ENCODE peak calls at places on chromosomes 11 and 22, in nine cellular contexts. H is transverse colon, F is PC-9, G is SK-N-SH, Q is colonic mucosa, J is right lobe of liver, M is mammary epithelial cell, D is ovary, N is pancreas. X is an unnamed sample.

GRCh38 chr11:28009383-28009782 is 98.6 kb downstream of the KIF18A start:
- DNase-seq in M (peak; percentile 44), H (no peak), Q (no peak), F (no peak), D (no peak), J (no peak), N (no peak), G (no peak), X (peak; percentile 77)

GRCh38 chr22:46990937-46991520 is 228.6 kb downstream of the TBC1D22A start:
- DNase-seq in G (no peak), M (no peak), F (no peak), D (no peak), N (no peak), J (no peak), Q (no peak), H (no peak), X (no peak)

GRCh38 chr11:117807482-117808272 is 10.7 kb upstream of the DSCAML1 start:
- DNase-seq in H (peak; percentile 84), N (no peak), M (no peak), Q (peak; percentile 87), F (no peak), D (peak; percentile 84), G (peak; percentile 79), J (peak; percentile 68), X (peak; percentile 35)

GRCh38 chr11:122453586-122453985 is 201.9 kb upstream of the UBASH3B start:
- DNase-seq in J (no peak), M (no peak), Q (no peak), D (no peak), N (no peak), G (no peak), H (no peak), F (no peak), X (no peak)

GRCh38 chr11:119315139-119316016 is 1.6 kb downstream of the MCAM start:
- DNase-seq in G (peak; percentile 72), M (peak; percentile 56), J (no peak), N (no peak), Q (no peak), F (peak; percentile 71), H (peak; percentile 62), D (no peak), X (no peak)

GRCh38 chr22:43152001-43152354 is 619 bp downstream of the TSPO start:
- DNase-seq in N (no peak), F (peak; percentile 26), M (peak; percentile 34), H (no peak), J (no peak), D (no peak), G (no peak), Q (no peak), X (no peak)

GRCh38 chr22:43826142-43827093 is 14.3 kb upstream of the EFCAB6 start:
- DNase-seq in F (no peak), M (peak; percentile 68), D (no peak), J (no peak), N (peak; percentile 35), H (no peak), Q (no peak), G (no peak), X (peak; percentile 75)

GRCh38 chr11:7927635-7928034 is 3.4 kb downstream of the OR10A6 start:
- DNase-seq in G (no peak), N (no peak), D (no peak), M (peak; percentile 76), J (no peak), F (no peak), Q (no peak), H (no peak), X (peak; percentile 90)

GRCh38 chr11:8282621-8283509 is 19.2 kb upstream of the LMO1 start:
- DNase-seq in H (no peak), M (no peak), N (no peak), J (peak; percentile 28), Q (no peak), D (no peak), G (peak; percentile 73), F (no peak), X (no peak)

GRCh38 chr22:29767289-29768051 is at the start of gene UQCR10:
- DNase-seq in Q (peak; percentile 93), M (peak; percentile 83), G (peak; percentile 90), N (peak; percentile 92), J (peak; percentile 92), D (peak; percentile 90), H (peak; percentile 93), F (peak; percentile 78), X (peak; percentile 86)

GRCh38 chr11:85379066-85379465 is 248.1 kb downstream of the DLG2 start:
- DNase-seq in N (no peak), H (no peak), Q (no peak), M (no peak), J (no peak), D (no peak), F (no peak), G (no peak), X (no peak)

GRCh38 chr11:13114566-13115465 is 105.7 kb downstream of the RASSF10 start:
- DNase-seq in N (peak; percentile 59), M (no peak), D (no peak), J (no peak), Q (no peak), H (peak; percentile 26), G (peak; percentile 31), F (no peak), X (no peak)
- TF ChIP-seq CTCF in N (no peak), M (peak; percentile 27), D (no peak), J (no peak), Q (no peak), H (peak; percentile 6), G (no peak), F (no peak), X (peak; percentile 50)

GRCh38 chr11:2781413-2782274 is 81.8 kb upstream of the KCNQ1OT1 start:
- DNase-seq in M (no peak), H (peak; percentile 7), Q (peak; percentile 16), G (no peak), D (peak; percentile 20), F (no peak), N (peak; percentile 16), J (peak; percentile 44), X (no peak)
- H3K27me3 ChIP-seq in M (peaks cover 6% of the 10 kb centered on the region), H (no peaks in the 10 kb centered on the region), Q (no peaks in the 10 kb centered on the region), G (no peaks in the 10 kb centered on the region), D (no peaks in the 10 kb centered on the region), F (no peaks in the 10 kb centered on the region), N (no peaks in the 10 kb centered on the region), J (no peaks in the 10 kb centered on the region), X (no peaks in the 10 kb centered on the region)

DNA sequence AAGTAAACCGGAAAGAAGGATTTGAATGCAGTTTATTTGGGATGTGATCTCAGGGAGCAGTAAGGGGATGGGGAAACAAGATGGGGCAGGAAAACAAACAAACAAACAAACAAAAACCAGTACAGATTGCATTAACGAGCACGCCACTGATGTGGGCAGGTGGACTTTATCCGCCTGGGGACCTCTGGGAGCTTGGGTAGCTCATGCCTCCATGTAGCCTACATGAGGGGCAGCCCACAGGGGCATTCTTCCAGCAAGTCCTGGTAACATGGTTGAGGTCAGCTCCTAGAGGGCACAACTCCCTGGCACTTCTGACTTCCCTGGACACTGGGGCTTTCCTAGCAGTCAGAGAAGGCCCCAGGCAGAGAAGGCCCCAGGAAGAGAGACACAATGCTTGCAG is 38.6 kb downstream of the C11orf96 start:
- DNase-seq in M (no peak), G (no peak), F (no peak), D (no peak), H (no peak), J (no peak), Q (no peak), N (no peak), X (no peak)
- TF ChIP-seq CTCF in M (no peak), G (no peak), F (no peak), D (no peak), H (no peak), J (no peak), Q (no peak), N (no peak), X (no peak)

DNA sequence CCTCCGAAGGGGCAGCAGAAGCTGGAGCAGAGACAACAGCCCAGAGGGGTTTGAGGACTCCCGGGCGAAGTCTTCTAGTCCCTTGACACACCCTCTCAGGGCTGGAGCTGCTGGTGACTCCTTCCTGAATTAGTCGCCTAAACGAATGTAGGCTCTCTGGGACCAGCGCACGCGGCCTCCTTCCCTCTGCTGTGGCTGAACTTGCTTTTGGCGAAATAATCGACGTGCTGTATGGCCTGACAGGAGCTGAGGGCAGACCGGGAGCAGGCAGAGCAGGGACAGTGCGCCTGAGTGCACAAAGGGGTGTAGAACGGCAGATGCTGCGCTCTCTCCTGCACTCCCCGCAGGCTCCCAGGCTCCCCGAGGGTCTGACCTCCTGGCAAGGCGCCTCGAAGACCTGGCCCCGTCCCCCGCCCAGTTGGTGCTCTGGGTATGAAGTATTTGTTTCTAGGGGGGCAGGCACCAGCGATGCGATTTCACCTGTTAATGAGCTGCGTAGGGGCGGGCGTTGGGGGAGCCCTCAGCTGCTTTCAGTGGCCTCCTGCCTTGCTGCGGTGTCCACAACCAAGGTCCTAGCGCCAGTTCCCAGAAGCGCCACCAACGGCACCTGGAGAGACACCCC is 5.3 kb downstream of the SLC17A6 start:
- DNase-seq in M (no peak), Q (no peak), D (no peak), J (no peak), H (no peak), F (no peak), G (no peak), N (no peak), X (no peak)
- H3K27me3 ChIP-seq in M (peaks cover 50% of the 10 kb centered on the region), Q (peaks cover 46% of the 10 kb centered on the region), D (peaks cover 3% of the 10 kb centered on the region), J (peaks cover 26% of the 10 kb centered on the region), H (peaks cover 84% of the 10 kb centered on the region), F (peaks cover 47% of the 10 kb centered on the region), G (no peaks in the 10 kb centered on the region), N (peaks cover 41% of the 10 kb centered on the region), X (peaks cover 38% of the 10 kb centered on the region)

GRCh38 chr22:37127350-37127878 is 17.9 kb upstream of the TMPRSS6 start:
- DNase-seq in J (no peak), D (no peak), M (no peak), H (no peak), Q (no peak), F (no peak), N (no peak), G (no peak), X (no peak)

GRCh38 chr22:37130031-37130430 is 19.7 kb downstream of the IL2RB start:
- DNase-seq in F (no peak), N (no peak), H (no peak), D (no peak), Q (no peak), M (no peak), J (no peak), G (no peak), X (no peak)

GRCh38 chr22:37128555-37129281 is 19.2 kb upstream of the TMPRSS6 start:
- DNase-seq in J (peak; percentile 72), F (no peak), H (no peak), M (no peak), Q (no peak), G (no peak), N (no peak), D (no peak), X (no peak)

GRCh38 chr22:37126383-37126782 is 16.9 kb upstream of the TMPRSS6 start:
- DNase-seq in H (no peak), F (no peak), G (no peak), M (no peak), N (no peak), D (no peak), J (peak; percentile 97), Q (no peak), X (no peak)

DNA sequence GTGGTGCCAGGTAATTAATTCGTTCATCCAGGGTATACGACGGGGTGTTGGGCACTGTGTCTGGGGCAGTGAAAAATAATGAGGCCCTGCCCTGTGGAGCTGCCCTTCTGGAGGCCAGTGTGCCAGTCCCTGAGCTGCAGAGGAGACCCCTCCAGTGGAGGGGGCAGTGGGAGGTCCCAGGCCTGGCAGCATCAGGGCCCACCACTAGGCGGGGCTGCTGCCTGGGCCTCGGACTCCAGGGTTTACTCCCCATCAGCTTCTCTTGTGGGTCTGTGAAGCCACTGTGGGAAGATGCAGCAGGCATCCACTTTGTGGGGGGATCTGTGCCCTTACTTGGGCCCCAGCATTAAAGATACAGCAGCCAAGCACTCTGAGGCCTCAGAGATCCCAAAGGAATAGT is 17.4 kb upstream of the TMPRSS6 start:
- DNase-seq in M (no peak), H (no peak), G (peak; percentile 58), D (no peak), J (no peak), F (no peak), N (no peak), Q (no peak), X (no peak)
- TF ChIP-seq CTCF in M (peak; percentile 39), H (peak; percentile 36), G (peak; percentile 37), D (no peak), J (peak; percentile 46), F (peak; percentile 53), N (no peak), Q (peak; percentile 37), X (peak; percentile 51)

X was measured in bronchial epithelial cell.